ENCODE peak calls at places on chromosomes 1 and 21, in five cellular contexts. V is naive thymus-derived CD4-positive, alpha-beta T cell; E is hepatocyte; Z is RCC 7860; S is immature natural killer cell. W is an unnamed sample.

GRCh38 chr1:222702210-222702609 is 10.1 kb downstream of the AIDA start:
- DNase-seq in V (no peak), E (no peak), Z (no peak), S (no peak), W (no peak)

GRCh38 chr1:44786138-44786840 is 1.7 kb downstream of the BEST4 start:
- DNase-seq in V (peak), E (peak), Z (no peak), S (peak), W (no peak)

GRCh38 chr1:162397039-162397448 is 14.9 kb downstream of the SH2D1B start:
- DNase-seq in V (no peak), E (no peak), Z (no peak), S (no peak), W (no peak)

GRCh38 chr1:231935856-231936255 is 309.3 kb downstream of the DISC1 start:
- DNase-seq in V (no peak), E (no peak), Z (no peak), S (no peak), W (no peak)

GRCh38 chr21:41511858-41512257 is 3.9 kb upstream of the TMPRSS2 start:
- DNase-seq in V (no peak), E (no peak), Z (peak), S (no peak), W (no peak)

GRCh38 chr1:21323091-21323490 is 32.8 kb upstream of the ECE1 start:
- DNase-seq in V (no peak), E (no peak), Z (no peak), S (no peak), W (peak)

GRCh38 chr1:160544647-160545046 is 21.6 kb upstream of the SLAMF6 start:
- DNase-seq in V (peak), E (peak), Z (no peak), S (peak), W (peak)

GRCh38 chr1:46533179-46533864 is 18.1 kb downstream of the KNCN start:
- DNase-seq in V (peak), E (peak), Z (no peak), S (peak), W (no peak)

GRCh38 chr1:241582921-241583321 is 50.7 kb downstream of the KMO start:
- DNase-seq in V (no peak), E (no peak), Z (no peak), S (no peak), W (no peak)

GRCh38 chr1:99560192-99561040 is 85.5 kb upstream of the PALMD start:
- DNase-seq in V (no peak), E (no peak), Z (no peak), S (no peak), W (no peak)

GRCh38 chr1:24018611-24019580 is 38.8 kb upstream of the SRSF10 start:
- DNase-seq in V (no peak), E (peak), Z (peak), S (no peak), W (peak)

GRCh38 chr1:155320661-155321576 is at the start of gene RUSC1:
- DNase-seq in V (peak), E (peak), Z (no peak), S (peak), W (no peak)

GRCh38 chr1:160963521-160963920 is 8.9 kb upstream of the ITLN2 start:
- DNase-seq in V (no peak), E (no peak), Z (no peak), S (no peak), W (no peak)

GRCh38 chr1:75711846-75712245 is 12.7 kb upstream of the ACADM start:
- DNase-seq in V (no peak), E (no peak), Z (no peak), S (no peak), W (no peak)

GRCh38 chr1:219812491-219813221 is 115.7 kb downstream of the SLC30A10 start:
- DNase-seq in V (no peak), E (peak), Z (peak), S (no peak), W (peak)

GRCh38 chr1:118247593-118247992 is 62.6 kb upstream of the SPAG17 start:
- DNase-seq in V (no peak), E (no peak), Z (no peak), S (no peak), W (no peak)

GRCh38 chr21:45322231-45322959 is 34.7 kb upstream of the POFUT2 start:
- DNase-seq in V (peak), E (no peak), Z (no peak), S (no peak), W (no peak)

GRCh38 chr1:167454304-167454928 is 63.9 kb downstream of the CD247 start:
- DNase-seq in V (peak), E (no peak), Z (no peak), S (peak), W (no peak)